ENCODE peak calls at places on chromosomes 11 and 22, in ten cellular contexts. P is upper lobe of left lung, R is AG09319, Q is cardiac fibroblast, V is astrocyte of the spinal cord, E is heart right ventricle, K is thoracic aorta, Y is cardiac muscle cell, O is fibroblast of pulmonary artery, H is GM12865. I is an unnamed sample.

GRCh38 chr11:1881442-1882264 is 10.0 kb downstream of the PRR33 start:
- DNase-seq in E (peak; percentile 75), V (no peak), K (no peak), H (no peak), Q (no peak), O (no peak), Y (no peak), P (peak; percentile 81), R (no peak), I (no peak)

GRCh38 chr11:130554241-130555055 is 106.0 kb downstream of the ADAMTS15 start:
- DNase-seq in P (no peak), K (no peak), Y (no peak), V (no peak), H (no peak), O (no peak), E (no peak), R (no peak), Q (no peak), I (no peak)

GRCh38 chr22:38744981-38745380 is 10.8 kb downstream of the SUN2 start:
- DNase-seq in Y (no peak), H (no peak), Q (no peak), E (no peak), K (no peak), O (no peak), P (no peak), V (no peak), R (no peak), I (no peak)

GRCh38 chr22:44385781-44386180 is 73.0 kb upstream of the SHISAL1 start:
- DNase-seq in P (peak; percentile 47), R (no peak), V (no peak), Y (no peak), K (no peak), Q (no peak), E (no peak), H (no peak), O (no peak), I (no peak)

GRCh38 chr11:102560555-102561011 is 30.0 kb upstream of the MMP7 start:
- DNase-seq in O (peak; percentile 57), Y (peak; percentile 79), R (no peak), K (no peak), E (no peak), V (peak; percentile 88), H (peak; percentile 85), P (no peak), Q (peak; percentile 80), I (peak; percentile 77)

GRCh38 chr11:114821626-114822025 is 143.3 kb downstream of the NXPE2 start:
- DNase-seq in H (no peak), E (no peak), O (no peak), Y (no peak), R (no peak), K (no peak), V (no peak), P (no peak), Q (no peak), I (no peak)

GRCh38 chr11:5349550-5349949 is 1.8 kb upstream of the OR51B6 start:
- DNase-seq in H (no peak), K (no peak), Q (no peak), P (no peak), R (no peak), V (no peak), Y (no peak), O (no peak), E (no peak), I (no peak)

GRCh38 chr22:42800731-42801536 is 56.1 kb downstream of the ARFGAP3 start:
- DNase-seq in H (no peak), K (no peak), O (no peak), V (no peak), E (no peak), Y (no peak), Q (no peak), R (no peak), P (no peak), I (no peak)

GRCh38 chr11:14764899-14765527 is 121.4 kb downstream of the PDE3B start:
- DNase-seq in P (no peak), K (no peak), H (peak; percentile 88), E (no peak), Q (peak; percentile 77), O (peak; percentile 92), Y (peak; percentile 95), V (peak; percentile 53), R (no peak), I (peak; percentile 47)

GRCh38 chr11:369336-370018 is at the start of gene B4GALNT4:
- DNase-seq in E (no peak), R (no peak), Y (peak; percentile 41), Q (peak; percentile 29), K (no peak), V (no peak), O (peak; percentile 22), H (no peak), P (peak; percentile 87), I (peak; percentile 22)

GRCh38 chr11:69888671-69889076 is 69.5 kb upstream of the FGF3 start:
- DNase-seq in O (peak; percentile 65), V (peak; percentile 40), Y (peak; percentile 63), E (peak; percentile 58), R (peak; percentile 16), K (no peak), P (no peak), Q (peak; percentile 64), H (peak; percentile 57), I (peak; percentile 65)

DNA sequence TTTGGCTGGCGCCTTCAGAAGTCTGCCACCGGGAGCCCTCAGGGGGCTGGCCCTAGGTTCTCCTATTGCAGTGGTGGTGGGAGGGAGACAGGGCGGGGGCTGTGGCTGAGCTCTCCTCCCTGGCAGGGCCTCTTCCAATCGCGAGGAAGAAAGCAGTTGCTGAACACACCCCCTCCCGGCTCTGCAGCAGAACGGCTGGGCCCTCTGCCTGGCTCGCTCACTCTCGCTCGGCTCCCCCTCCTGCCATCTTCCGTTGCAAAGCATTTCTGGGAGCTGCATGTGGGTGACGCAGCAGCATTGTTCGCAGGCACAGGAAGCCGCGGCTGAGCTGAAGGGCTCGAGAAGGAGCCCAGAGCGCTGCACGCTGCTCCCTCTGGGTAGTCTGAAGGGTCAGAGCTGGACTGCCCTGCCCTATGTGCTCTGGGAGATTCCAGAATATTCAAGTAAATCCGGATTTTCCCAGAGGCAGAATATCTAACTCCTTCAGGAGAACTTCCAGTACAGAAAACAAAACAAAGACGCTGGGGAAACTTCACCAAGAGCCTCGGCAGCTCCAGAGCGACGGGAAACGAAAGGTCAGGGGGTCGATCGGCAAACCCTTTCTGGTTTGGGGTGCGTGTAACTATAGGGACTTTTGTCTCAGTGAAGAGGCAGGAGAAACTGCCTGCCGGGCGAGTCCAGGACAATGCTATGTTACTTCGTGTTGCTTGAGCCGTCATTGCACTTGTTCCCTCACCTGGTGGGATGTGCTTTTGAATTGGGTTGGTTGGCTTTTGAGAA is 26.3 kb upstream of the GRK2 start:
- DNase-seq in H (peak; percentile 99), Q (peak; percentile 99), O (peak; percentile 99), Y (peak; percentile 99), E (peak; percentile 94), K (peak; percentile 93), P (peak; percentile 92), R (peak; percentile 97), V (peak; percentile 99), I (peak; percentile 98)
- TF ChIP-seq CTCF in H (no peak), Q (peak; percentile 6), O (no peak), Y (peak; percentile 16), E (no peak), K (no peak), P (peak; percentile 28), R (no peak), V (peak; percentile 24), I (peak; percentile 28)

DNA sequence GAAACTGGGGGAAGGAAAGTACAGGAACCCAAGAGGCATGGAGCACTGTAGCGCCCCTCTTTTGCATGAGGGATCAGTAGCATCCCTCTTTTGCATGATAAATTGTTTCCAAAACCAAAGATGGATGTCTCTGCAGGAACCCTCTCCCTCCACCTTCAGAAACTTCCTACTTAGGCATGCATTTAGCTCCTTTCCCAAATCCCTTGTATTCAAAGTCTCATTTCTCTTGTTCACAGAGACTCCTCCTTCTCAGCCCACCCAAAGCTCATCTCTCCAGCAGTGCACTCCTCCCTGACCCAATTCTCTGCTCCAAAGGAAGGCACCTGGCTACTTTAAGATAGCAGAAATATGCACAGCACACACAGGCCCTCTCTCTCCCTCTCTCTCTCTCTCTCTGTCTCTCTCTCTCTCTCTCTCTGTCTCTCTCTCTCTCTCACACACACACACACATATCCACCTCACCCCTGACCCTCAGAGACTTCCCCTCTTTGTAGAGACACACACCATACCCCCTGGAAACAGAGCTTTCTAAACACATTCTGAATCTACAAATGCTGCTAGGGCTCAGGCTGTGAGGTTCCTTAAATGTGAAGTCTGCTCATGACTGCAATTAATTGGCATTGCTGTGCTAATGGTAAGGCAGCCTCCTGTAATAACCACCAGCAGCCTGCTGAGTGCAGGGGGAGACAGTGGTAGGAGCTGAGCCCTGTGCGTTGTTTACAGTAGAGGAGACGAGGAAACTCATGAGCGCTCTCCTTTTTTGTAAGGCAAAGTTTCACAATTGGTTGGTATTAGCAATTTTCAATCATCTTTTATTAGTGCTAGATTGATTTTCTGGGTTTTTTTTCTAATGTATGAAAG is 519.6 kb downstream of the NTM start:
- DNase-seq in E (no peak), H (peak; percentile 19), V (peak; percentile 45), P (no peak), O (no peak), R (no peak), Q (peak; percentile 25), Y (peak; percentile 23), K (no peak), I (no peak)
- TF ChIP-seq CTCF in E (no peak), H (no peak), V (peak; percentile 20), P (no peak), O (no peak), R (no peak), Q (no peak), Y (no peak), K (no peak), I (peak; percentile 2)

DNA sequence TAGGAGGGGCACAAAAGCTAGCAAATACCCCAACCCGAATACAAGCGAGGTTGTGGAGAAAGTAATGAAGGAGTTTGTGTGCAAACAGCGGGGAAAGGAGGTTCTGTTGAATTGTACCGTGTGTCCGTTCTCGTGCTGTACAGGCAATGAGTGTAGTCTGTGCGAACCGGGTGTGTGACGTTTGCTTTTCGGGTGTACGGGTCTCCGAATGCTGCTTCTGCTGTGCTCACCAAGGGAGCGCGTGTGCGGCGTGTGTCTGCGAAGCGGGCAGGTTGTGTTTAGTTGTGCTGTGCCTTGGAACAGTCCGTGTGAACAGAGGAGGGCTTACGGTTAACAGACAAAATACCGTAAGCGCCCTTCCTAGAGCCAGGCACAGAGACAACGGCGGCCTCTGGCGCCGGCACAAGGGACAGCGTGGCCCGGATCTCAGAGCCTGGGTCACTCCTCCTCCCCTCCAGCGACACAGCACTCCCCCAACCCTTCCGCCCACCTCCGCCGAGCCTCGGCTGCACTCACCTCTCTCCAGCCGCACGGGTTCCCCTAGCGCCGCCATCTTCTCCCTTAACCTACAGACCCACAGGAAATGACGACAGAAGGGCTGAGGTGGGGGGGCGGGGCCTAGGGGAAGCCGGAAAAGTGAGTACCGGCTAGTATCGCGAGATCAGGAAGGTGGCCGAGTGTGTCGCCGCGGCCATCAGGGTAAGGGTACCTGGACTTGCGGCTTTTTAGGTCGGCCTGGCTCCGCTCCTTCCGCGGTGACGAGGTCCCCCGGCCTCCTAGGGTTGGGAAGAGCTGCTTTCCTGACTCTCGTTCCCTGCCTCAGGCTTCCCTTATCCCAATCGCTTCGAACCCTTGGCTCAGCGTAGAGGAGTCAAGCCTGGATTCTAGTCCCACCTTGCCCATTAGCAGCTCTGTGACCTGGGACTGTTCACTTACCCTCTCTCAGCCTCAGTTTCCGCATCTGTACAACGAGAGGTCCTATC is at the start of gene LIN7C:
- DNase-seq in O (peak; percentile 96), E (peak; percentile 94), H (peak; percentile 97), K (peak; percentile 95), V (peak; percentile 97), Q (peak; percentile 96), P (peak; percentile 90), Y (peak; percentile 96), R (peak; percentile 88), I (peak; percentile 94)
- TF ChIP-seq CTCF in O (no peak), E (no peak), H (no peak), K (no peak), V (no peak), Q (no peak), P (peak; percentile 8), Y (no peak), R (no peak), I (peak; percentile 12)

GRCh38 chr11:63573881-63574855 is 11.0 kb upstream of the PLAAT2 start:
- DNase-seq in Y (peak; percentile 95), Q (peak; percentile 93), O (peak; percentile 89), E (no peak), P (no peak), H (peak; percentile 80), V (peak; percentile 80), R (peak; percentile 48), K (no peak), I (peak; percentile 84)
- TF ChIP-seq CTCF in Y (peak; percentile 40), Q (peak; percentile 7), O (no peak), E (no peak), P (no peak), H (peak; percentile 1), V (peak; percentile 15), R (peak; percentile 26), K (no peak), I (no peak)

I was measured in fibroblast of the aortic adventitia.